ENCODE peak calls at places on chromosomes 1 and 21, in ten cellular contexts. D is epithelial cell of esophagus; N is PC-9; I is endodermal cell; W is GM10248; J is spleen; Q is left lung; Z is osteocyte; U is CD8-positive, alpha-beta T cell; Y is Peyer's patch. O is an unnamed sample.

GRCh38 chr1:230632273-230632873 is 9.9 kb upstream of the COG2 start:
- DNase-seq in D (peak; percentile 59), N (peak; percentile 44), I (peak; percentile 75), W (no peak), J (no peak), Q (no peak), Z (no peak), U (no peak), Y (no peak), O (peak; percentile 33)

GRCh38 chr1:30331415-30332065 is 391.8 kb downstream of the MATN1 start:
- DNase-seq in D (no peak), N (no peak), I (peak; percentile 29), W (no peak), J (no peak), Q (peak; percentile 39), Z (no peak), U (no peak), Y (peak; percentile 27), O (no peak)

GRCh38 chr1:63458750-63459149 is 64.3 kb downstream of the ITGB3BP start:
- DNase-seq in D (no peak), N (no peak), I (no peak), W (no peak), J (no peak), Q (no peak), Z (no peak), U (no peak), Y (no peak), O (no peak)

GRCh38 chr21:43341349-43342163 is 85.4 kb downstream of the SIK1 start:
- DNase-seq in D (no peak), N (peak; percentile 70), I (no peak), W (no peak), J (no peak), Q (no peak), Z (no peak), U (no peak), Y (no peak), O (no peak)

GRCh38 chr1:53526451-53527101 is 67.4 kb downstream of the DMRTB1 start:
- DNase-seq in D (no peak), N (no peak), I (peak; percentile 56), W (no peak), J (no peak), Q (no peak), Z (peak; percentile 95), U (no peak), Y (no peak), O (no peak)

GRCh38 chr1:26538480-26539412 is 9.2 kb downstream of the RPS6KA1 start:
- DNase-seq in D (peak; percentile 55), N (peak; percentile 28), I (peak; percentile 88), W (peak; percentile 60), J (no peak), Q (peak; percentile 45), Z (no peak), U (peak; percentile 33), Y (no peak), O (peak; percentile 37)

GRCh38 chr1:31977361-31978131 is 36.1 kb upstream of the KHDRBS1 start:
- DNase-seq in D (peak; percentile 69), N (no peak), I (peak; percentile 90), W (peak; percentile 45), J (peak; percentile 38), Q (no peak), Z (no peak), U (no peak), Y (no peak), O (peak; percentile 46)

GRCh38 chr1:37475380-37476086 is 1.2 kb downstream of the ZC3H12A start:
- DNase-seq in D (no peak), N (no peak), I (no peak), W (no peak), J (peak; percentile 81), Q (peak; percentile 69), Z (no peak), U (no peak), Y (peak; percentile 60), O (no peak)

GRCh38 chr1:32533792-32534327 is 5.4 kb upstream of the ZBTB8A start:
- DNase-seq in D (no peak), N (no peak), I (no peak), W (no peak), J (no peak), Q (no peak), Z (no peak), U (no peak), Y (no peak), O (no peak)

GRCh38 chr1:89873757-89874156 is 52.9 kb downstream of the LRRC8D start:
- DNase-seq in D (peak; percentile 21), N (no peak), I (no peak), W (no peak), J (no peak), Q (no peak), Z (no peak), U (no peak), Y (no peak), O (no peak)

GRCh38 chr1:181318858-181319235 is 164.5 kb upstream of the CACNA1E start:
- DNase-seq in D (peak; percentile 70), N (no peak), I (no peak), W (no peak), J (no peak), Q (no peak), Z (peak; percentile 60), U (peak; percentile 13), Y (no peak), O (no peak)

GRCh38 chr1:112251766-112252506 is 144.1 kb upstream of the CTTNBP2NL start:
- DNase-seq in D (peak; percentile 83), N (peak; percentile 66), I (no peak), W (no peak), J (no peak), Q (no peak), Z (no peak), U (no peak), Y (no peak), O (no peak)

GRCh38 chr1:227793948-227794812 is 21.3 kb upstream of the PRSS38 start:
- DNase-seq in D (no peak), N (peak; percentile 54), I (peak; percentile 88), W (peak; percentile 16), J (no peak), Q (peak; percentile 74), Z (peak; percentile 93), U (no peak), Y (no peak), O (no peak)
- TF ChIP-seq CTCF in D (no peak), N (no peak), I (no peak), W (no peak), J (no peak), Q (no peak), Z (no peak), U (no peak), Y (no peak), O (no peak)

GRCh38 chr1:45340816-45341215 is 576 bp upstream of the MUTYH start:
- DNase-seq in D (no peak), N (no peak), I (no peak), W (no peak), J (no peak), Q (no peak), Z (no peak), U (no peak), Y (no peak), O (no peak)
- TF ChIP-seq CTCF in D (no peak), N (no peak), I (no peak), W (no peak), J (no peak), Q (no peak), Z (no peak), U (no peak), Y (no peak), O (no peak)

GRCh38 chr21:23743821-23744220 is 1863.5 kb downstream of the MRPL39 start:
- DNase-seq in D (peak; percentile 0), N (no peak), I (no peak), W (no peak), J (no peak), Q (no peak), Z (no peak), U (no peak), Y (no peak), O (no peak)

DNA sequence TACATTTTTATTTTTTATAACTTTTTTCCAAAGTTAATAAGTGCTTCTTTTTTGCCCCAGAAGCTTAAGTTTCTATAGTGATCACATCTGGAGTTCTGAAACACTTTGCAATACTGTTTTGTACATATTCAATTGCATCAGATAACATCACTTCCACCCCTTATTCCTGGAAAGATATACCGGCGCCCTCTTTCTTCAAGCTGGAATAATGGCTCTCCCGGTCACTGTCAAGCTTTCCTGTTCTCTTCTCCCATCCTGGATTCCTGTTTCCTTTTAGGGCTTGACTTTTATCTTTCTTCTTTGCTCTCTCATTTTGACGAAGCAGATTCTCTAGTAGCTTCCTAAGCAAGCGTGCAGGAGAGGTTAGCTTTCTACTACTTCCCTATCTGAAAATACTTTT is 1866.8 kb downstream of the MRPL39 start:
- DNase-seq in D (no peak), N (no peak), I (no peak), W (no peak), J (no peak), Q (no peak), Z (no peak), U (no peak), Y (no peak), O (no peak)
- TF ChIP-seq CTCF in D (no peak), N (no peak), I (peak; percentile 32), W (no peak), J (no peak), Q (no peak), Z (no peak), U (no peak), Y (no peak), O (no peak)

DNA sequence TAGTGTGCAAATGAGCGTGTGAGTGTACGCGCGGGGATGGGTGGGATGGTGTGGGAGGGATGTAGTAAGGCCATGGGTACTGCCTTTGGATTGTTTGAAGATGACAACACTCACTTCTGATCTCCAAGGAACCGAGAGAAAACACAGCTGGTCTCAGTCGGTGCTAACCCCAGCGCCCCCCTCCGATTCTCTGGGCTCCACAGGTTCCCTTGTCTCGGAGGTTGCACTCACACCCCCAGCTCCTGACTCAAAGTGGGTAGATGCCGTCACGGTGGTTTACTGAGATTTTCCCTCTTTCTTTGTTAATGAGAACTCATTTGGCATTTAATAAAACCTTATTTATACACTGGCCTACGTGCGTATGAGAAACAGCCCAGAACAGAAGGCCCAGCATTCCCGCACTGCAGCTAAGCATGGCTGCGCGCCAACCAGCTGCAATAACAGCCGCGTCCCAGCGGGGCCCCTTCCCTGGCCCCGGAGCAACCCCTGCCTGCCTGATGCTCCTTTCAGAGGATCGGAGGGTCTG is 25.8 kb downstream of the ABCA4 start:
- DNase-seq in D (no peak), N (no peak), I (peak; percentile 65), W (no peak), J (no peak), Q (no peak), Z (peak; percentile 95), U (no peak), Y (peak; percentile 61), O (no peak)
- TF ChIP-seq CTCF in D (no peak), N (no peak), I (no peak), W (no peak), J (no peak), Q (no peak), Z (no peak), U (no peak), Y (no peak), O (no peak)